ENCODE peak calls at places on chromosomes 13 and 19, in nine cellular contexts. S is heart left ventricle; G is H1; Z is mammary epithelial cell; C is IMR-90; J is thoracic aorta; H is neuronal stem cell; A is sigmoid colon; N is effector memory CD4-positive, alpha-beta T cell. L is an unnamed sample. For H3K4me1, the result is how much of the 10 kb centered on the place peaks cover.

GRCh38 chr13:78660130-78660857 is 1.3 kb upstream of the OBI1 start:
- DNase-seq in S (no peak), G (no peak), Z (no peak), C (no peak), J (no peak), H (no peak), A (no peak), N (no peak), L (no peak)

GRCh38 chr19:46180701-46181385 is 32.8 kb downstream of the IGFL2 start:
- DNase-seq in S (no peak), G (no peak), Z (peak), C (peak), J (no peak), H (no peak), A (no peak), N (no peak), L (peak)

GRCh38 chr19:3970808-3971598 is at the start of gene DAPK3:
- DNase-seq in S (peak), G (peak), Z (peak), C (peak), J (peak), H (peak), A (peak), N (peak), L (peak)

GRCh38 chr19:29671393-29672076 is 6.3 kb downstream of the PLEKHF1 start:
- DNase-seq in S (peak), G (no peak), Z (peak), C (no peak), J (peak), H (no peak), A (peak), N (peak), L (peak)

GRCh38 chr19:47391510-47392223 is 27.7 kb downstream of the MEIS3 start:
- DNase-seq in S (peak), G (peak), Z (peak), C (peak), J (no peak), H (peak), A (peak), N (peak), L (peak)

GRCh38 chr19:1214862-1215731 is 9.5 kb downstream of the STK11 start:
- DNase-seq in S (peak), G (no peak), Z (no peak), C (no peak), J (no peak), H (no peak), A (peak), N (no peak), L (peak)

GRCh38 chr13:113088691-113089020 is 16.9 kb upstream of the F7 start:
- DNase-seq in S (peak), G (no peak), Z (no peak), C (no peak), J (no peak), H (no peak), A (peak), N (no peak), L (no peak)

GRCh38 chr19:15400521-15401396 is 18.0 kb downstream of the AKAP8L start:
- DNase-seq in S (no peak), G (no peak), Z (no peak), C (no peak), J (no peak), H (no peak), A (peak), N (no peak), L (peak)

GRCh38 chr13:27977476-27978300 is 8.6 kb upstream of the CDX2 start:
- DNase-seq in S (no peak), G (no peak), Z (peak), C (no peak), J (no peak), H (no peak), A (no peak), N (no peak), L (peak)

GRCh38 chr19:47699360-47699917 is 13.8 kb upstream of the EHD2 start:
- DNase-seq in S (peak), G (no peak), Z (no peak), C (peak), J (no peak), H (peak), A (no peak), N (peak), L (peak)

GRCh38 chr19:56083668-56084067 is 37.4 kb downstream of the ZNF787 start:
- DNase-seq in S (no peak), G (no peak), Z (no peak), C (no peak), J (no peak), H (no peak), A (no peak), N (no peak), L (peak)

GRCh38 chr19:17049711-17050280 is 23.2 kb upstream of the CPAMD8 start:
- DNase-seq in S (no peak), G (no peak), Z (peak), C (peak), J (no peak), H (no peak), A (no peak), N (no peak), L (peak)

GRCh38 chr13:103351035-103351828 is 285.0 kb upstream of the SLC10A2 start:
- DNase-seq in S (no peak), G (peak), Z (peak), C (no peak), J (no peak), H (no peak), A (no peak), N (no peak), L (no peak)

GRCh38 chr19:7605490-7606222 is 10.0 kb downstream of the CAMSAP3 start:
- DNase-seq in S (no peak), G (peak), Z (peak), C (no peak), J (no peak), H (no peak), A (no peak), N (no peak), L (peak)

GRCh38 chr19:57708641-57709354 is at the start of gene ZNF154:
- DNase-seq in S (no peak), G (peak), Z (no peak), C (peak), J (no peak), H (peak), A (peak), N (peak), L (peak)

GRCh38 chr13:76379341-76380105 is 506.7 kb downstream of the KCTD12 start:
- DNase-seq in S (no peak), G (no peak), Z (peak), C (no peak), J (no peak), H (no peak), A (no peak), N (no peak), L (no peak)

DNA sequence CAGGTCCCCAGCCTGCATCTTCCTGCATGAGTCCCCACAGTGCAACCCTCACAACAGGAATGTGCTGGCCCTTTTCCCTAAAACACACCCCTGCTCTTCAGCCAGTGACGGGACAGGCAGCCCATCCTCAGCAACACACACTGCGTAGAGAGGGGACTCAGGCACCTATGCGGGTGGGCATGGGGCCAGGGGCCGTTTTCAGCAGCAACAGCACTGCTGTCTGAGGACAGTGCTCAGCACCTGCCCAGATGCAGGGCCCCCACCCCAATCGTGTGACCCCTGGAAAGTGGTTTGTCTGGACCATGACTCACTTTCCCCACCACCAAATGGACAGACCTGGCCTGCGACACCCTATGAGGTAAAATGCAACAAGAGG is 28.0 kb upstream of the ISYNA1 start:
- DNase-seq in S (no peak), G (no peak), Z (no peak), C (no peak), J (no peak), H (no peak), A (peak), N (no peak), L (no peak)
- H3K4me1 ChIP-seq in S (half or more), G (under half), Z (under half), C (under half), J (half or more), H (under half), A (half or more), N (under half), L (under half)

GRCh38 chr13:41315466-41316047 is 4.5 kb downstream of the NAA16 start:
- DNase-seq in S (no peak), G (no peak), Z (peak), C (peak), J (no peak), H (no peak), A (no peak), N (no peak), L (no peak)

GRCh38 chr13:41311607-41312500 is 787 bp downstream of the NAA16 start:
- DNase-seq in S (peak), G (no peak), Z (peak), C (peak), J (peak), H (peak), A (peak), N (peak), L (peak)

GRCh38 chr13:41313117-41313516 is 2.0 kb downstream of the NAA16 start:
- DNase-seq in S (no peak), G (no peak), Z (no peak), C (no peak), J (no peak), H (no peak), A (no peak), N (no peak), L (no peak)

GRCh38 chr13:41310963-41311606 is at the start of gene NAA16:
- DNase-seq in S (peak), G (peak), Z (peak), C (peak), J (peak), H (peak), A (peak), N (peak), L (peak)

DNA sequence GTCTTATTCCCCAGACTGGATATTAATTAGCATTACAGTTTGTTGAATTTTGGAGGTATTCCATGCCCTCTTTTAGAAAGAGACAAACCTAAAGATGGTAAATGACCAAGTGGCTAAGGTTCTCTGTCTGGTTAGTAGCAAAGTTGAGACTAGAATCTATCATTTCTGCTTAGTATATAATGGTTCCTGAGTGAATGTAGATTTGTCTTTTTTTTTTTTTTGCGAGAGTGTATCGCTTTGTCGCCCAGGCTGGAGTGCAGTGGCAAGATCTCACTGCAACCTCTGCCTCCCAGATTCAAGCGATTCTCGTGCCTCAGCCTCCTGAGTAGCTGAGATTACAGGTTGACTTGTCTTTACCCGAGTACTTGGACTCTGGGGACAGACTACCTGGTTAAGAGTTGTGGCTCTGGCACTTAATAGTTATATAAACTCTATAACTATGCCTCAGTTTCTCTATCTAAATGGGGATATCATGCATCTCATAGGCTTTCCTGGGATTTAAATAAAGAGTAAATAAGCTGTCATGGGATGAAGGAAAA is 2.7 kb downstream of the NAA16 start:
- DNase-seq in S (no peak), G (no peak), Z (no peak), C (no peak), J (no peak), H (no peak), A (no peak), N (no peak), L (no peak)
- H3K4me3 ChIP-seq in S (peak), G (peak), Z (no peak), C (peak), J (no peak), H (no peak), A (no peak), N (no peak), L (no peak)

GRCh38 chr19:41330946-41331678 is 21.1 kb downstream of the CCDC97 start:
- DNase-seq in S (no peak), G (no peak), Z (no peak), C (no peak), J (no peak), H (no peak), A (no peak), N (no peak), L (peak)
- H3K4me1 ChIP-seq in S (under half), G (under half), Z (under half), C (under half), J (under half), H (under half), A (under half), N (half or more), L (under half)

GRCh38 chr19:35776102-35776788 is 881 bp downstream of the ARHGAP33 start:
- DNase-seq in S (no peak), G (no peak), Z (no peak), C (no peak), J (no peak), H (no peak), A (no peak), N (no peak), L (peak)

GRCh38 chr19:35773020-35773809 is 2.1 kb upstream of the ARHGAP33 start:
- DNase-seq in S (no peak), G (no peak), Z (peak), C (peak), J (no peak), H (no peak), A (no peak), N (no peak), L (peak)

GRCh38 chr19:35775046-35775297 is 392 bp upstream of the ARHGAP33 start:
- DNase-seq in S (no peak), G (no peak), Z (no peak), C (no peak), J (no peak), H (no peak), A (no peak), N (no peak), L (no peak)

GRCh38 chr19:35775298-35776101 is at the start of gene ARHGAP33:
- DNase-seq in S (peak), G (peak), Z (peak), C (peak), J (peak), H (peak), A (peak), N (peak), L (peak)

DNA sequence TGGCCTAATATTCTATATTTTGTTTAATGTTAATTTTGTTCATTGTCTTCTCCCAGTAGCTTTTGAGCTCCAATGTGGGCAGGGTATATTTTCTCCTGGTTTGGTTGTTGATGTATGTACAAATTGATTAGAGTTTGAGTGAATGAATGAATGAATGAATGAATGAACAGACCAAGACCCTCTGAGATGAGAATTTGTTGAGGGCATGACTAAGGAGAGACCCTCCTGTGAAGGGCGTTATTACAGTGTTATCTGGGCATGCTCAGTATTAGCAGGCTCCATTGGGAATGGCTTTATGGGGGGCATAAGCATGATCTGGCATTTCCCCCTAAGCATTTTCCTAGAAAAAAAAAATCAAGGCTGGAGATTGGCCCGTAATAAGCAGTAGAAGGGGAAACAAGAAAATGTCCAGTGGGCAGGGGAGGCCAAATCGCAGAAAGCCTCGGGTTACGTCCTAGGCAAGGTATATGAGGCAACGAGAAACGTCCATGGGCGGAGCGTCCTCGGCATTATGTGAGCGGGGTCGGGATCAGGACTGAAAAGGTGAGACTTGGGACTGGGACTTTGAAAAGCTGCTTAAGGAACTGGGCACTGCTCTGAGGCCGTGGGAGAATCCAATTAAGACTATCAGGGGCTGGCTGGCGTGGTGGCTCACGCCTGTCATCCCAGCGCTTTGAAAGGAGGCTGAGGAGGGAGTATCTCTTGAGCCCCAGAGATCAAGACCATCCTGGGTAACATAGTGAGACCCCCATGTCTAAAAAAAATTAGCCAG is 904 bp upstream of the ARHGAP33 start:
- DNase-seq in S (no peak), G (no peak), Z (no peak), C (no peak), J (no peak), H (no peak), A (no peak), N (no peak), L (peak)
- H3K4me3 ChIP-seq in S (peak), G (no peak), Z (peak), C (no peak), J (peak), H (peak), A (peak), N (peak), L (peak)

GRCh38 chr13:43020794-43021193 is 2.6 kb upstream of the DNAJC15 start:
- DNase-seq in S (no peak), G (no peak), Z (no peak), C (no peak), J (no peak), H (no peak), A (no peak), N (no peak), L (no peak)

GRCh38 chr13:43021926-43022670 is 1.3 kb upstream of the DNAJC15 start:
- DNase-seq in S (no peak), G (no peak), Z (no peak), C (peak), J (no peak), H (no peak), A (no peak), N (no peak), L (no peak)

GRCh38 chr13:43030548-43030947 is 7.2 kb downstream of the DNAJC15 start:
- DNase-seq in S (no peak), G (no peak), Z (no peak), C (no peak), J (no peak), H (no peak), A (no peak), N (no peak), L (no peak)

GRCh38 chr13:43023244-43023931 is at the start of gene DNAJC15:
- DNase-seq in S (peak), G (peak), Z (no peak), C (peak), J (peak), H (peak), A (peak), N (peak), L (peak)

DNA sequence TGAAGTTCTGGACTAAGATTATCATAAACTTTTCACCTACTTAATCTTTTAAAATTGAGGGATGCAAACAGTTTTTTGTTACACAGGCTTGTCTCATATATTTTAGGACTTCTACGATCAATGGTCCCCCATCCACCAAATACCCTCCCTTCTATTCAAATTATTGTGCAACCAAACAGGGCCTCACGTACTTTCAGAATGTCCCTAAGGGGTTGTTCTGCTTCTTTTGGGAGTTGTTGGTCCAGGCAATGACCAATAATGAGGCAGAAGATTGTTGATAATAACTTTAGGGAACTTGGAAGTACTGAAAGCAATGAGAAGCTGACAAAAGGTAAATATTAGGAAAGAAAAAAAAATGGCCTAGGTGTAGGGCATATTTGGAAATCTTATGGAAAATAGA is 2.9 kb downstream of the DNAJC15 start:
- DNase-seq in S (no peak), G (no peak), Z (no peak), C (no peak), J (no peak), H (no peak), A (no peak), N (no peak), L (no peak)
- H3K4me1 ChIP-seq in S (under half), G (under half), Z (under half), C (under half), J (half or more), H (under half), A (under half), N (under half), L (under half)

GRCh38 chr19:48715681-48716171 is 3.8 kb downstream of the MAMSTR start:
- DNase-seq in S (no peak), G (no peak), Z (no peak), C (no peak), J (no peak), H (no peak), A (peak), N (no peak), L (peak)
- H3K4me3 ChIP-seq in S (peak), G (no peak), Z (no peak), C (no peak), J (no peak), H (no peak), A (peak), N (no peak), L (peak)

GRCh38 chr13:44079413-44080205 is 199.9 kb downstream of the LACC1 start:
- DNase-seq in S (no peak), G (no peak), Z (no peak), C (no peak), J (no peak), H (no peak), A (no peak), N (no peak), L (no peak)
- H3K4me1 ChIP-seq in S (under half), G (under half), Z (under half), C (under half), J (under half), H (under half), A (under half), N (under half), L (under half)

GRCh38 chr13:48493851-48494250 is 39.0 kb downstream of the RCBTB2 start:
- DNase-seq in S (no peak), G (no peak), Z (peak), C (peak), J (no peak), H (no peak), A (no peak), N (no peak), L (no peak)
- H3K4me3 ChIP-seq in S (no peak), G (no peak), Z (no peak), C (no peak), J (no peak), H (no peak), A (no peak), N (no peak), L (no peak)

DNA sequence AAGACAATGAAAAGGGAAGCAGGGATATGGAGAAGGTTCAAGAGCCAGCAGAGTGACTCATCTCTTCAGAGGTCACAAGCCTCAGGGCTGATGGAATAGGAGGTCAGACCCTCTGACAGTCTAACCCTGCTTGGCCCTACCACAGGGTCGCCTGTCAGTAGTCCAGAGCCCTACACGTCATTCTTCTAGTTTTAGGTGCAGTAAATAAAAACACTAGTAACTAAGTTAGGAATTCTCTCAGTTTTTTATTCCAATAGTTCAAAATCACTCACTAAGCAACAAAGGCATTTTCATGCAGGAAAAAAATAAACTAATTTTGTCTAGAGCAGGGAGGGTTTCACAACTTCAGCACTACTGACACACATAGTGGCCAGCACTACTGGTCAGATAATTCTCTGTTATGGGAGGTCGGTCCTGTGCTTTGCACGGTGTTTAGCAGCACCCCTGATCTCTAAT is 27.2 kb downstream of the FOXO1 start:
- DNase-seq in S (no peak), G (no peak), Z (no peak), C (no peak), J (no peak), H (no peak), A (no peak), N (no peak), L (peak)
- H3K4me1 ChIP-seq in S (half or more), G (under half), Z (under half), C (under half), J (half or more), H (under half), A (half or more), N (under half), L (under half)

GRCh38 chr19:42088471-42089190 is 12.7 kb downstream of the ZNF574 start:
- DNase-seq in S (no peak), G (no peak), Z (peak), C (peak), J (no peak), H (no peak), A (no peak), N (no peak), L (peak)
- H3K4me3 ChIP-seq in S (no peak), G (no peak), Z (no peak), C (no peak), J (peak), H (no peak), A (peak), N (no peak), L (peak)

L was measured in osteoblast.